ENCODE peak calls at places on chromosomes 12 and 14, in ten cellular contexts. Q is dorsolateral prefrontal cortex, B is upper lobe of right lung, X is neuronal stem cell, O is heart right ventricle, D is astrocyte, P is lower lobe of right lung, A is heart left ventricle, H is epithelial cell of prostate, N is esophagus muscularis mucosa. W is an unnamed sample.

GRCh38 chr12:81759215-81759991 is at the start of gene PPFIA2:
- DNase-seq in Q (peak), B (peak), X (peak), O (peak), D (peak), P (no peak), A (no peak), H (no peak), N (no peak), W (no peak)

GRCh38 chr14:59330455-59330854 is 134.7 kb downstream of the GPR135 start:
- DNase-seq in Q (no peak), B (no peak), X (no peak), O (no peak), D (no peak), P (peak), A (no peak), H (no peak), N (no peak), W (no peak)

GRCh38 chr14:56224691-56225681 is 106.8 kb downstream of the PELI2 start:
- DNase-seq in Q (no peak), B (no peak), X (no peak), O (no peak), D (no peak), P (no peak), A (no peak), H (no peak), N (peak), W (no peak)

GRCh38 chr12:9810721-9811120 is 16.6 kb upstream of the KLRF1 start:
- DNase-seq in Q (no peak), B (no peak), X (no peak), O (no peak), D (no peak), P (no peak), A (no peak), H (no peak), N (no peak), W (no peak)

GRCh38 chr14:102016420-102017090 is 52.2 kb downstream of the DYNC1H1 start:
- DNase-seq in Q (no peak), B (no peak), X (no peak), O (no peak), D (no peak), P (no peak), A (no peak), H (no peak), N (no peak), W (no peak)

GRCh38 chr12:56803750-56804149 is 40.6 kb downstream of the HSD17B6 start:
- DNase-seq in Q (peak), B (no peak), X (no peak), O (no peak), D (no peak), P (no peak), A (peak), H (no peak), N (no peak), W (no peak)

GRCh38 chr14:33480589-33481184 is 470.2 kb downstream of the EGLN3 start:
- DNase-seq in Q (no peak), B (no peak), X (no peak), O (no peak), D (no peak), P (no peak), A (no peak), H (no peak), N (no peak), W (no peak)

GRCh38 chr12:27342551-27342950 is 9.9 kb downstream of the BMAL2 start:
- DNase-seq in Q (no peak), B (no peak), X (no peak), O (no peak), D (no peak), P (no peak), A (no peak), H (no peak), N (no peak), W (no peak)

GRCh38 chr12:90010089-90010488 is 301.5 kb upstream of the ATP2B1 start:
- DNase-seq in Q (no peak), B (no peak), X (no peak), O (no peak), D (no peak), P (no peak), A (no peak), H (no peak), N (no peak), W (no peak)

GRCh38 chr12:78951746-78952532 is 87.4 kb downstream of the SYT1 start:
- DNase-seq in Q (no peak), B (no peak), X (peak), O (no peak), D (peak), P (no peak), A (no peak), H (no peak), N (no peak), W (no peak)

GRCh38 chr14:103194256-103195045 is 71.2 kb downstream of the TNFAIP2 start:
- DNase-seq in Q (no peak), B (no peak), X (no peak), O (no peak), D (peak), P (no peak), A (no peak), H (peak), N (no peak), W (peak)

GRCh38 chr12:51635371-51635770 is 44.3 kb downstream of the SCN8A start:
- DNase-seq in Q (no peak), B (no peak), X (no peak), O (no peak), D (peak), P (no peak), A (no peak), H (no peak), N (no peak), W (peak)

GRCh38 chr14:103890836-103891666 is 37.2 kb upstream of the TDRD9 start:
- DNase-seq in Q (no peak), B (no peak), X (no peak), O (no peak), D (no peak), P (no peak), A (no peak), H (no peak), N (no peak), W (no peak)

GRCh38 chr12:96386794-96387193 is 13.4 kb downstream of the CDK17 start:
- DNase-seq in Q (no peak), B (no peak), X (no peak), O (no peak), D (no peak), P (no peak), A (no peak), H (no peak), N (no peak), W (no peak)

GRCh38 chr12:96378319-96378718 is 21.9 kb downstream of the CDK17 start:
- DNase-seq in Q (no peak), B (no peak), X (no peak), O (no peak), D (no peak), P (no peak), A (no peak), H (no peak), N (no peak), W (no peak)

GRCh38 chr12:96383371-96383770 is 16.9 kb downstream of the CDK17 start:
- DNase-seq in Q (no peak), B (no peak), X (no peak), O (no peak), D (no peak), P (no peak), A (no peak), H (no peak), N (no peak), W (no peak)

GRCh38 chr12:96387981-96388380 is 12.3 kb downstream of the CDK17 start:
- DNase-seq in Q (no peak), B (no peak), X (no peak), O (no peak), D (no peak), P (no peak), A (no peak), H (no peak), N (no peak), W (no peak)

GRCh38 chr12:96383991-96384390 is 16.2 kb downstream of the CDK17 start:
- DNase-seq in Q (no peak), B (no peak), X (no peak), O (no peak), D (peak), P (no peak), A (no peak), H (no peak), N (no peak), W (no peak)
- H3K27ac ChIP-seq in Q (no peak), B (no peak), X (no peak), O (no peak), D (peak), P (no peak), A (no peak), H (no peak), N (no peak), W (no peak)

DNA sequence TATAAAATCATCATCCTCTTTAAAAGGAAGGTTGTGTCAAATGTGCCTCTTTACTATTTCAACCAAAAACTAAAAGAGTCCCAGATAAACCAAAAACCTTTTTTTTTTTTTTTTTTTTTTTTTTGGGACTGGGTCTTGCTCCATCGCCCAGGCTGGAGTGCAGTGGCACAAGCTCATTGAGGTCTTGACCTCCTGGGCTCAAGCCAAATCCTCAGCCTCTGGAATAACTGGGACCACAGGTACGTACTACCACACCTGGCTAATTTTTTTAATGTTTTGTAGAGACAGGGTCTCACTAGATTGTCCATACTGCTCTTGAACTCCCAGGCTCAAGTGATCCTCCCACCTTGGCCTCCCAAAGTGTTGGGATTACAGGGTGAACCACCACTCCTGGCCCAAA is 16.4 kb upstream of the SELPLG start:
- DNase-seq in Q (no peak), B (no peak), X (no peak), O (no peak), D (no peak), P (no peak), A (no peak), H (no peak), N (no peak), W (no peak)
- H3K27ac ChIP-seq in Q (no peak), B (no peak), X (no peak), O (no peak), D (peak), P (peak), A (no peak), H (no peak), N (peak), W (peak)

GRCh38 chr12:40154381-40154780 is 48.5 kb upstream of the SLC2A13 start:
- DNase-seq in Q (no peak), B (no peak), X (no peak), O (no peak), D (no peak), P (no peak), A (no peak), H (no peak), N (no peak), W (no peak)
- H3K27ac ChIP-seq in Q (no peak), B (no peak), X (no peak), O (no peak), D (no peak), P (no peak), A (no peak), H (no peak), N (no peak), W (no peak)

GRCh38 chr14:98725196-98725595 is 546.8 kb downstream of the BCL11B start:
- DNase-seq in Q (no peak), B (no peak), X (no peak), O (no peak), D (no peak), P (no peak), A (no peak), H (no peak), N (no peak), W (no peak)
- H3K27ac ChIP-seq in Q (no peak), B (no peak), X (no peak), O (no peak), D (no peak), P (no peak), A (no peak), H (no peak), N (no peak), W (no peak)

DNA sequence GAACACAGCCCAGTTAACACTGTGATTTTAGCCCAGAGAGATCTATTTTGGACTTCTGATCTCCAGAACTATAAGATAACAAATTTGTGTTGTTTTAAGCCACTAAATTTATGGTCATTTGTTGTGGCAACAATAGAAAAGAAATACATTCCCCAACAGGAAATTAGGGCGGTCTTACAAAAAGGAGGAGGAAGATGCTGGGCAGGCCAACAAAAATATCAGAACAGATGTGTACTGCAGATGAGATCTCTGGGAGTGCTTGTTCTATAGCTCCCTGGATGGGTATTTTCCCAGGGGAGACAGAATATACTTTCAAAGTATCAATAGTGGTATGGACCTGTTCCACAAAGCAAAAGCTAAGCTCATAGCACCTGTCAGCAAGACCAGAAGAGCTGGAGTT is 32.0 kb upstream of the SOCS2 start:
- DNase-seq in Q (no peak), B (no peak), X (no peak), O (no peak), D (no peak), P (no peak), A (no peak), H (no peak), N (no peak), W (no peak)
- H3K27ac ChIP-seq in Q (no peak), B (no peak), X (no peak), O (no peak), D (no peak), P (no peak), A (no peak), H (no peak), N (no peak), W (no peak)

GRCh38 chr14:61569308-61569707 is 126.0 kb upstream of the HIF1A start:
- DNase-seq in Q (no peak), B (no peak), X (no peak), O (no peak), D (no peak), P (no peak), A (no peak), H (no peak), N (no peak), W (no peak)
- H3K27ac ChIP-seq in Q (no peak), B (no peak), X (no peak), O (peak), D (peak), P (peak), A (peak), H (peak), N (peak), W (peak)

GRCh38 chr14:68958553-68958952 is 20.5 kb downstream of the ACTN1 start:
- DNase-seq in Q (no peak), B (no peak), X (no peak), O (no peak), D (peak), P (no peak), A (no peak), H (no peak), N (no peak), W (no peak)
- H3K27ac ChIP-seq in Q (no peak), B (peak), X (no peak), O (peak), D (peak), P (peak), A (peak), H (peak), N (peak), W (peak)

GRCh38 chr12:116717466-116718457 is 20.1 kb downstream of the SPRING1 start:
- DNase-seq in Q (peak), B (no peak), X (no peak), O (peak), D (peak), P (peak), A (peak), H (no peak), N (peak), W (no peak)

GRCh38 chr12:116718578-116719454 is 19.1 kb downstream of the SPRING1 start:
- DNase-seq in Q (no peak), B (no peak), X (no peak), O (no peak), D (peak), P (no peak), A (no peak), H (no peak), N (no peak), W (no peak)

GRCh38 chr12:116722245-116722644 is 15.6 kb downstream of the SPRING1 start:
- DNase-seq in Q (no peak), B (no peak), X (no peak), O (no peak), D (no peak), P (no peak), A (no peak), H (no peak), N (no peak), W (no peak)

GRCh38 chr12:116720129-116720528 is 17.7 kb downstream of the SPRING1 start:
- DNase-seq in Q (no peak), B (no peak), X (no peak), O (no peak), D (no peak), P (no peak), A (no peak), H (no peak), N (no peak), W (no peak)

GRCh38 chr12:116719661-116720060 is 18.2 kb downstream of the SPRING1 start:
- DNase-seq in Q (no peak), B (no peak), X (no peak), O (no peak), D (no peak), P (no peak), A (peak), H (no peak), N (no peak), W (no peak)
- H3K27ac ChIP-seq in Q (peak), B (peak), X (no peak), O (no peak), D (no peak), P (peak), A (no peak), H (no peak), N (peak), W (no peak)

GRCh38 chr12:124940393-124941169 is 26.1 kb upstream of the UBC start:
- DNase-seq in Q (peak), B (peak), X (peak), O (peak), D (peak), P (peak), A (peak), H (no peak), N (peak), W (peak)

GRCh38 chr12:124940143-124940392 is 25.6 kb upstream of the UBC start:
- DNase-seq in Q (no peak), B (no peak), X (no peak), O (no peak), D (no peak), P (no peak), A (no peak), H (no peak), N (no peak), W (no peak)

GRCh38 chr12:124938606-124939427 is 24.4 kb upstream of the UBC start:
- DNase-seq in Q (peak), B (peak), X (no peak), O (peak), D (peak), P (no peak), A (peak), H (no peak), N (no peak), W (peak)

GRCh38 chr12:124939428-124940142 is 25.1 kb upstream of the UBC start:
- DNase-seq in Q (peak), B (peak), X (peak), O (peak), D (peak), P (peak), A (peak), H (peak), N (peak), W (peak)

GRCh38 chr12:124941170-124941527 is 26.7 kb upstream of the UBC start:
- DNase-seq in Q (no peak), B (no peak), X (no peak), O (no peak), D (no peak), P (no peak), A (peak), H (no peak), N (no peak), W (no peak)
- H3K27ac ChIP-seq in Q (peak), B (peak), X (peak), O (peak), D (no peak), P (peak), A (peak), H (peak), N (peak), W (peak)